ENCODE peak calls at places on chromosomes 13 and 19, in four cellular contexts. F is CD8-positive, alpha-beta T cell; S is upper lobe of right lung; E is heart right ventricle. I is an unnamed sample.

GRCh38 chr13:30352121-30352520 is 44.8 kb upstream of the KATNAL1 start:
- DNase-seq in F (no peak), S (no peak), E (no peak), I (no peak)

GRCh38 chr13:43785166-43785680 is 1.5 kb downstream of the ENOX1 start:
- DNase-seq in F (no peak), S (no peak), E (no peak), I (no peak)

GRCh38 chr13:93411281-93411680 is 184.7 kb downstream of the GPC6 start:
- DNase-seq in F (no peak), S (no peak), E (no peak), I (no peak)

GRCh38 chr19:48654299-48655059 is 8.5 kb upstream of the CA11 start:
- DNase-seq in F (no peak), S (no peak), E (no peak), I (no peak)

GRCh38 chr19:56832352-56832928 is 8.1 kb downstream of the PEG3 start:
- DNase-seq in F (no peak), S (no peak), E (no peak), I (no peak)

GRCh38 chr13:97583884-97584497 is 150.0 kb downstream of the RAP2A start:
- DNase-seq in F (no peak), S (no peak), E (no peak), I (no peak)

GRCh38 chr19:10074153-10074552 is 12.0 kb upstream of the SHFL start:
- DNase-seq in F (no peak), S (no peak), E (no peak), I (no peak)

GRCh38 chr19:6415592-6416190 is 8.9 kb downstream of the KHSRP start:
- DNase-seq in F (no peak), S (no peak), E (no peak), I (no peak)

GRCh38 chr13:51502206-51502651 is 49.4 kb upstream of the INTS6 start:
- DNase-seq in F (no peak), S (no peak), E (no peak), I (peak; percentile 30)

GRCh38 chr19:17070421-17070820 is 4.8 kb downstream of the HAUS8 start:
- DNase-seq in F (no peak), S (no peak), E (no peak), I (no peak)

GRCh38 chr19:17078920-17079709 is 3.5 kb downstream of the MYO9B start:
- DNase-seq in F (no peak), S (no peak), E (no peak), I (no peak)

GRCh38 chr19:41551212-41551610 is 24.8 kb upstream of the CEACAM21 start:
- DNase-seq in F (no peak), S (no peak), E (no peak), I (no peak)
- H3K4me3 ChIP-seq in F (peak overlapping the region; percentile 67), S (peak overlapping the region; percentile 44), E (no peak overlapping the region), I (peak overlapping the region; percentile 85)

GRCh38 chr19:13507053-13507611 is 853 bp upstream of the CACNA1A start:
- DNase-seq in F (no peak), S (no peak), E (no peak), I (no peak)

GRCh38 chr19:13503570-13504235 is 2.6 kb downstream of the CACNA1A start:
- DNase-seq in F (no peak), S (no peak), E (no peak), I (no peak)

GRCh38 chr19:13505164-13505695 is 1.0 kb downstream of the CACNA1A start:
- DNase-seq in F (no peak), S (no peak), E (no peak), I (no peak)

GRCh38 chr19:13505761-13506549 is at the start of gene CACNA1A:
- DNase-seq in F (no peak), S (no peak), E (no peak), I (no peak)

GRCh38 chr19:13506550-13506878 is 235 bp upstream of the CACNA1A start:
- DNase-seq in F (no peak), S (no peak), E (no peak), I (no peak)
- H3K4me3 ChIP-seq in F (no peak overlapping the region), S (no peak overlapping the region), E (peak overlapping the region; percentile 46), I (no peak overlapping the region)

GRCh38 chr19:43779147-43779819 is 1.5 kb downstream of the KCNN4 start:
- DNase-seq in F (no peak), S (peak; percentile 74), E (no peak), I (no peak)

GRCh38 chr19:43781630-43782310 is 997 bp upstream of the KCNN4 start:
- DNase-seq in F (no peak), S (no peak), E (no peak), I (no peak)

GRCh38 chr19:43778651-43779050 is 2.1 kb downstream of the KCNN4 start:
- DNase-seq in F (no peak), S (no peak), E (no peak), I (no peak)

GRCh38 chr19:43780706-43781525 is at the start of gene KCNN4:
- DNase-seq in F (peak; percentile 29), S (peak; percentile 70), E (no peak), I (no peak)

GRCh38 chr19:43779820-43780219 is 953 bp downstream of the KCNN4 start:
- DNase-seq in F (no peak), S (no peak), E (no peak), I (no peak)
- H3K4me3 ChIP-seq in F (peak overlapping the region; percentile 49), S (peak overlapping the region; percentile 10), E (peak overlapping the region; percentile 2), I (peak overlapping the region; percentile 84)

DNA sequence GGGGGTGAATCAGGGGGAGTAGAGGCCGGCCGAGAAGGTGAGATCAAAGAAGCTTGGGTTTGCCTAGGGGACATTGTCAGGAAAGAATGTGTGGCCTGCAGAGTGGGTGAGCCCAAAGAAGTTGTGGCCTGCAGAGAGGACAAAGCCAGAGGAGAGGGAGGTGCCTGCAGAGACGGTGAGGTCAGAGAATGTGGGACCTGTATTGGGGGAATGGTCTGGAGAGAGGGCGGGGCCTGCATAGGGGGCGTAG is 3.0 kb downstream of the PRR36 start:
- DNase-seq in F (no peak), S (no peak), E (no peak), I (no peak)
- H3K4me3 ChIP-seq in F (no peak overlapping the region), S (no peak overlapping the region), E (peak overlapping the region; percentile 38), I (no peak overlapping the region)

DNA sequence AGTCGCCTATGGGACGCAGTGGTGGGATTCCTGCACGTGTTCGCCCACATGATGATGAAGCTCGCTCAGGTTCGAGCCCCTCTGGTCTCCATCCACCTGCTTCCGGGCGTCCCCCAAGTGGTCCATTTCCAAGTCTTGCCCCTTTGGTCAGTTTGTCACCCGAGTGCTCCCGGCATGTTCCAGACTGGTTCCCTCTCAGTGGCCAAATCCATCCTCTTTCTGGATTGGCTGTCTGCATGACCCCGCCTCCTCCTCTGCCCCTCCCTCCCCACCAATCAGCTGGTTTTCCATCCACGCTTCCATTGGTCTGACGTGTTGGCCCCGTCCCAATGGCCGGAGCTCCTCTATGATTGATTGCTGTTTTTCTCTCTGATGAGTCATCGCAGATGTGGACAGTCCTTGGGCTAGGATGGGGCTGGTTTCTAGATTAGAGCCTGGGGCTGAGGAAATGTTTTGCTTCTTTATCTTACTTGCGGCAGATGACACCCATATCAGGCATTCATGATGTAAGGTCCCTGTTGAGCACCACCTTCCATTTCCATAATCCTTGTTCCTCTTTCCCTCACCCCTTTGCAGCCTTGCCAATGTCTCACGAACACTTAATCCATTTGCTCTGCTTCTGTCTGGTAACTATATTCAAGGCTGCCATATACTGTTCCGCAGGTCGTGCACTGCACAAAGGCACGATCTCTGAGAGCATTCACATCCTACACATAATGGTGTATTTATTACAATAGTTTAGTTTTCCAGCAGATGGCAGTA is 73.8 kb downstream of the MAP4K1 start:
- DNase-seq in F (no peak), S (peak; percentile 82), E (peak; percentile 50), I (peak; percentile 68)
- H3K4me3 ChIP-seq in F (no peak overlapping the region), S (peak overlapping the region; percentile 23), E (no peak overlapping the region), I (peak overlapping the region; percentile 49)

DNA sequence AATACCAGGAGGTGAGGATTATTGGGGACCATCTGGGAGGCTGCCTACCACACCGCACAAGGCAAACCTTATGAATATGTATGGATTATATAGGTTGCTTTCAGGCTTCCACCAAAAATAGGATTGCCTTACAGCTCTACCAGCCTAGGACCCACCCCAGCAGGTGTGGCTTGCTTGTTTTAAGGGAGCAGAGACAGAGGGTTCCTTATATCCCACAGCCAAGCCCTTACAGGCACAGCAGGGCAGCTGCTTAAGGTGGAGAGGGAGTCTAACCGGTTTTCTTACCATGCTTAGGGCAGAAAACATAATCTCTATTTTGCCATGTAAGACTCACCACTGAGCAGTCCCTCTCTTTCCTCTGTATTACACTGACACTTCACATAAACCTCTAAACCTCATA is 16.1 kb upstream of the TTYH1 start:
- DNase-seq in F (no peak), S (no peak), E (no peak), I (no peak)
- H3K4me3 ChIP-seq in F (no peak overlapping the region), S (no peak overlapping the region), E (no peak overlapping the region), I (no peak overlapping the region)

GRCh38 chr13:72716776-72717175 is 10.7 kb downstream of the MZT1 start:
- DNase-seq in F (no peak), S (no peak), E (no peak), I (no peak)
- H3K4me3 ChIP-seq in F (no peak overlapping the region), S (no peak overlapping the region), E (no peak overlapping the region), I (no peak overlapping the region)

DNA sequence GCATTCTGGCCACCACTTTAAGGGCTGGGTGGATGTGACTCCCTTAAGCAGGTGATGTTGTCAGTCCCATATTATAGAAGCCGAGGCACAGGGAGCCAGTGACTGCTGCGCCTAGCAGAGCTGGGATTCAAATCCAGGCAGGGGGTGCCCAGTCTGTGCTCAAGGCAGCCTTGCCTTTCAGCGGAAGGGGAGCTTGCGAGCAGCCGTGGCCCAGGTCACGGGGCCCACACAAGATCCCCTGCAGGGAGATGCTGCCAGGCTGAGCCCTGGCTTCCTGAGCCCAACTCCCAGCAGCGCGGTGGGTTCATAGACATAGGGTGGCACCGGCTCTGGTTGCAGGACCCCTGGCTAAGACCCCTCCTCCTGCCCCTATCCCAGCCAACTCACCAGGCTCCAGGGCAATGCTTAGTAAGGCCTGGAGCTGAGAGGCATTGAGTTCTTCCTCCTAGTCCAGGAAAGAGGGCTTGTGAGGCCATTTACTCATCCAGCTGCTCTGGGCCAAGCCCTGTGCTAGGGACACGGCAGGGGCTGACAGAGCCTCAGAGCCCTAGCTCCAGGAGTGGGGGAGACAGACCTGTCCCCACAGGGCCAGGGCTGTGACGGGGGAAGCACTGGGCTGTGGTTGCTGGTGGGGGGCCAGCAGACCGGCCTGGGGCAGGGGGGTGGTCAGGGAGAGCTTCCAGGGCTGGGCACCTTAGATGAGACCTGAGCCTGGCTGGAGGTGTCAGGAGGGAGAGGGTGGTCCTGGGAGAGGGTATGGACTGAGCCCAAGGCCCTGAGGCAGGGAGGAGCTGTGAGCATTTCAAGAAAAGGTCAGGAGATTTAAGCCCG is 9.6 kb downstream of the CAPN12 start:
- DNase-seq in F (no peak), S (peak; percentile 68), E (no peak), I (peak; percentile 45)
- H3K4me3 ChIP-seq in F (peak overlapping the region; percentile 50), S (peak overlapping the region; percentile 16), E (no peak overlapping the region), I (no peak overlapping the region)

DNA sequence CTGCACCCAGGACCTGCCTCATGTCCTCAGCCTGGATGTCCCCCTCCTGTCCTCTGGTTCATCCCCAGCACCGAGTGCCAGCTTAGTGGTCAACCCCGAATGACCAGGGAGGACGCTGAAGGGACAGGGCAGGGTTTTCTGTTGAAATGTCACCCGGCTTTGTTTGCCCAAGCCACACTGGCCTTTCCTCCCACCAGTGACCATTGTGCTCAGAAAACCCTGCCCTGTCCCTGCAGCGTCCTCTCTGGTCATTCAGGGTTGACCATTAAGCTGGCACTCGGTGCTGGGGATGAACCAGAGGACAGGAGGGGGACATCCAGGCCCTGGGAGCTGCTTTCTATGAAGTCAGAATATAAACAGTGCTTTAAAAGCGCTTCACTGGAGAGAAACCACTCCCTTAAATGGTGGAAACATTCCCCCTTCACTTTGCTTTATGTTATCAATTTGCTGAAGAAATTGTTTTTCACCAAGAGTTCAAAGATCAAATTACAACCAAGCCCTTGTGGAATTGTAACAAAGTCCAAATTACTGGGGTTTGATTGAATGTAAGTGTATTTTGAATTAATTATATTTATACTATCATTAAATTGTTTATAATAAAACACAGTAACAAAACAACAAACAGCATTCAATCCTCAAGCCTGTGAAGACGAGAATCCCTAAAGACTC is 21.4 kb downstream of the CARS2 start:
- DNase-seq in F (no peak), S (no peak), E (no peak), I (no peak)
- H3K4me3 ChIP-seq in F (no peak overlapping the region), S (no peak overlapping the region), E (no peak overlapping the region), I (no peak overlapping the region)